ENCODE peak calls at places on chromosomes 11 and 22, in ten cellular contexts. M is GM23338, G is hepatocyte, T is endothelial cell of umbilical vein, Y is PC-9, O is GM23248, H is mammary epithelial cell, S is K562, L is HCT116, X is PC-3. I is an unnamed sample. For H3K4me1 and H4K20me1, the result is how much of the 10 kb centered on the place peaks cover.

GRCh38 chr11:33830903-33831648 is 56.8 kb upstream of the FBXO3 start:
- DNase-seq in M (no peak), G (no peak), O (peak), L (no peak), X (peak), T (no peak), S (no peak), Y (peak), H (peak), I (no peak)

GRCh38 chr11:120090411-120090810 is 47.5 kb downstream of the TRIM29 start:
- DNase-seq in T (no peak), L (no peak), H (peak), O (no peak), Y (no peak), X (no peak), S (no peak), G (no peak), M (no peak), I (no peak)

GRCh38 chr11:34719303-34719848 is 98.5 kb downstream of the EHF start:
- DNase-seq in X (peak), O (no peak), L (no peak), M (no peak), Y (peak), G (peak), H (no peak), T (no peak), S (peak), I (no peak)

GRCh38 chr11:20161230-20161918 is 1.1 kb upstream of the DBX1 start:
- DNase-seq in L (no peak), T (no peak), X (no peak), Y (no peak), M (peak), O (no peak), G (peak), H (no peak), S (no peak), I (peak)

GRCh38 chr11:58567889-58568512 is 7.7 kb downstream of the LPXN start:
- DNase-seq in G (peak), S (peak), T (peak), Y (no peak), M (peak), L (peak), X (peak), O (peak), H (peak), I (peak)

GRCh38 chr11:64186205-64187165 is 514 bp downstream of the STIP1 start:
- DNase-seq in M (peak), G (peak), Y (no peak), O (peak), L (no peak), T (peak), X (no peak), H (peak), S (peak), I (peak)

GRCh38 chr11:125923012-125923579 is 18.8 kb downstream of the DDX25 start:
- DNase-seq in M (peak), O (peak), G (peak), T (peak), H (peak), L (peak), S (peak), X (peak), Y (peak), I (peak)

GRCh38 chr11:8059571-8060011 is 21.4 kb upstream of the TUB start:
- DNase-seq in S (no peak), M (no peak), O (no peak), X (no peak), T (no peak), G (no peak), L (no peak), Y (no peak), H (no peak), I (no peak)

GRCh38 chr11:70495351-70496310 is 97.3 kb downstream of the CTTN start:
- DNase-seq in H (no peak), S (no peak), O (no peak), G (no peak), X (no peak), T (no peak), Y (no peak), M (no peak), L (no peak), I (no peak)

GRCh38 chr11:67279589-67280340 is 9.3 kb upstream of the ANKRD13D start:
- DNase-seq in M (no peak), T (no peak), S (no peak), G (no peak), O (no peak), Y (no peak), X (no peak), H (no peak), L (no peak), I (no peak)

GRCh38 chr11:85626496-85626895 is 648 bp downstream of the DLG2 start:
- DNase-seq in L (no peak), H (no peak), Y (no peak), X (peak), M (no peak), S (peak), O (peak), G (peak), T (no peak), I (no peak)

GRCh38 chr11:92222701-92223100 is 1.9 kb upstream of the FAT3 start:
- DNase-seq in S (no peak), T (no peak), G (no peak), M (no peak), Y (no peak), L (no peak), X (no peak), H (no peak), O (no peak), I (no peak)

GRCh38 chr22:23376256-23376655 is 195.9 kb downstream of the BCR start:
- DNase-seq in X (peak), M (peak), T (peak), H (peak), L (peak), Y (no peak), G (peak), O (peak), S (peak), I (no peak)

GRCh38 chr11:115488945-115489344 is 15.3 kb downstream of the CADM1 start:
- DNase-seq in S (no peak), L (no peak), X (no peak), H (peak), O (no peak), G (peak), Y (peak), T (no peak), M (no peak), I (peak)

GRCh38 chr11:69443968-69444364 is 37.5 kb upstream of the LINC01488 start:
- DNase-seq in X (no peak), H (no peak), M (no peak), Y (no peak), S (peak), T (peak), G (no peak), L (no peak), O (peak), I (no peak)

GRCh38 chr11:2290351-2290841 is 11.3 kb downstream of the C11orf21 start:
- DNase-seq in S (no peak), O (no peak), T (no peak), Y (no peak), L (no peak), G (no peak), X (peak), M (no peak), H (no peak), I (no peak)

GRCh38 chr22:50269573-50270301 is 443 bp downstream of the MAPK11 start:
- DNase-seq in G (peak), M (no peak), L (no peak), S (peak), T (peak), H (no peak), Y (no peak), X (peak), O (peak), I (peak)

GRCh38 chr22:37218399-37218770 is 6.1 kb upstream of the SSTR3 start:
- DNase-seq in H (no peak), O (no peak), X (no peak), T (no peak), S (no peak), L (no peak), G (no peak), M (no peak), Y (no peak), I (no peak)

GRCh38 chr11:124863137-124863825 is 2.0 kb upstream of the ROBO3 start:
- DNase-seq in L (no peak), O (peak), X (peak), T (no peak), S (no peak), H (no peak), Y (no peak), G (peak), M (peak), I (peak)

GRCh38 chr11:115324569-115325432 is 179.4 kb downstream of the CADM1 start:
- DNase-seq in L (no peak), X (peak), T (peak), O (peak), Y (peak), G (peak), H (peak), M (peak), S (peak), I (peak)

GRCh38 chr11:83282084-83282716 is 4.0 kb downstream of the CCDC90B start:
- DNase-seq in Y (no peak), M (no peak), G (no peak), T (no peak), X (peak), H (no peak), S (no peak), L (no peak), O (peak), I (peak)

GRCh38 chr22:32444068-32444467 is 20.2 kb downstream of the BPIFC start:
- DNase-seq in Y (peak), S (peak), L (peak), X (peak), M (peak), H (peak), G (peak), T (peak), O (no peak), I (no peak)

GRCh38 chr11:78417175-78417887 is at the start of gene GAB2:
- DNase-seq in X (peak), Y (no peak), T (peak), H (no peak), L (no peak), S (no peak), O (no peak), G (peak), M (no peak), I (no peak)

GRCh38 chr11:126518130-126518995 is 162.9 kb downstream of the ST3GAL4 start:
- DNase-seq in L (no peak), H (no peak), O (no peak), X (no peak), G (no peak), S (no peak), M (no peak), T (no peak), Y (no peak), I (no peak)

GRCh38 chr11:68843052-68843561 is 1.4 kb upstream of the CPT1A start:
- DNase-seq in O (peak), Y (no peak), T (peak), G (no peak), M (peak), L (no peak), S (no peak), H (no peak), X (no peak), I (peak)

GRCh38 chr22:23775779-23776375 is 3.2 kb downstream of the MMP11 start:
- DNase-seq in L (no peak), O (no peak), T (no peak), X (no peak), Y (no peak), G (peak), S (no peak), M (no peak), H (no peak), I (no peak)

GRCh38 chr11:118258410-118258809 is 5.7 kb downstream of the MPZL2 start:
- DNase-seq in T (no peak), M (peak), O (no peak), S (peak), G (no peak), Y (peak), X (peak), H (no peak), L (no peak), I (no peak)

GRCh38 chr22:45911601-45912271 is 65.2 kb downstream of the WNT7B start:
- DNase-seq in T (no peak), O (peak), H (peak), L (no peak), G (no peak), Y (peak), S (no peak), X (peak), M (no peak), I (peak)

GRCh38 chr11:19853901-19854300 is 141.3 kb downstream of the NAV2 start:
- DNase-seq in G (no peak), L (no peak), X (no peak), T (no peak), Y (no peak), H (no peak), S (no peak), M (no peak), O (no peak), I (peak)

GRCh38 chr11:115226556-115226955 is 277.7 kb downstream of the CADM1 start:
- DNase-seq in Y (peak), T (peak), G (peak), L (no peak), H (peak), S (no peak), O (peak), M (peak), X (no peak), I (peak)

GRCh38 chr22:42928969-42929837 is 72.1 kb upstream of the ARFGAP3 start:
- DNase-seq in T (no peak), L (no peak), O (peak), X (no peak), G (no peak), H (no peak), Y (no peak), M (no peak), S (no peak), I (no peak)
- H3K4me1 ChIP-seq in T (under half), L (under half), O (half or more), X (under half), G (under half), H (under half), Y (under half), M (under half), S (under half), I (under half)

GRCh38 chr11:128686045-128686741 is 7.7 kb upstream of the FLI1 start:
- DNase-seq in T (no peak), L (no peak), M (peak), G (no peak), Y (no peak), O (no peak), S (no peak), X (no peak), H (no peak), I (no peak)
- TF ChIP-seq EZH2 in T (peak), L (no peak), M (peak), G (no peak), Y (no peak), O (no peak), S (no peak), X (no peak), H (peak), I (no peak)

DNA sequence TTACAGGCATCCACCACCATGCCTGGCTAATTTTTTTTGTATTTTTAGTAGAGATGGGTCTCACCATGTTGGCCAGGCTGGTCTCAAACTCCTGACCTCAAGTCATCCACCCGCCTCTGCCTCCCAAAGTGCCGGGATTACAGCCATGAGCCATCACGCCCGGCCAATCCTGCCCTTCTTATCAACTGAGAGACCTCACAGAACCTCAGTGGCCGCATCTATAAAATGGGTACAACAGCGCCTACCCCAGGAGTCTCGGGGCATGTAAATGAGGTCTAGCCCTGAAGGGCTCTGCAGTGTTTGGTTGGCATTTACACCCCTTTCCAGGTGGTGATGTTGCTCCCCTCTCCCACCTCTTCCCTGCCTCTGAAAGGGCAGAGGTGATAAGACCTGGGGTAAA is 11.7 kb downstream of the SYNGR1 start:
- DNase-seq in M (no peak), H (no peak), Y (no peak), X (no peak), T (no peak), L (no peak), G (no peak), S (no peak), O (no peak), I (no peak)
- H4K20me1 ChIP-seq in M (under half), H (under half), Y (under half), X (under half), T (under half), L (under half), G (under half), S (under half), O (under half), I (under half)

GRCh38 chr11:35742707-35743454 is 80.3 kb downstream of the TRIM44 start:
- DNase-seq in M (no peak), Y (no peak), X (no peak), H (no peak), L (no peak), G (no peak), O (no peak), T (no peak), S (no peak), I (no peak)

GRCh38 chr11:35735411-35735810 is 72.8 kb downstream of the TRIM44 start:
- DNase-seq in S (no peak), G (no peak), L (no peak), X (no peak), T (peak), Y (no peak), M (no peak), O (no peak), H (no peak), I (no peak)

GRCh38 chr11:35735903-35736302 is 73.3 kb downstream of the TRIM44 start:
- DNase-seq in Y (no peak), X (no peak), T (peak), L (no peak), O (no peak), S (no peak), H (no peak), G (no peak), M (no peak), I (no peak)

GRCh38 chr11:35736952-35737351 is 74.4 kb downstream of the TRIM44 start:
- DNase-seq in O (no peak), T (no peak), M (no peak), H (no peak), X (no peak), Y (no peak), G (no peak), S (no peak), L (no peak), I (no peak)

GRCh38 chr11:35740061-35740824 is 77.7 kb downstream of the TRIM44 start:
- DNase-seq in M (no peak), X (no peak), O (no peak), G (no peak), H (no peak), S (no peak), Y (no peak), T (no peak), L (no peak), I (no peak)
- H3K4me1 ChIP-seq in M (under half), X (under half), O (under half), G (under half), H (under half), S (under half), Y (under half), T (under half), L (under half), I (under half)